ENCODE peak calls at places on chromosomes 13 and 19, in seven cellular contexts. A is pancreas, R is cardiac muscle cell, Q is tibial artery, K is body of pancreas, O is neuronal stem cell, U is heart right ventricle. L is an unnamed sample.

GRCh38 chr13:66887088-66887487 is 343.0 kb downstream of the PCDH9 start:
- DNase-seq in O (no peak), K (no peak), Q (no peak), A (no peak), U (no peak), R (peak), L (no peak)

GRCh38 chr19:7944177-7944761 is 803 bp upstream of the TIMM44 start:
- DNase-seq in R (peak), A (peak), O (peak), U (peak), K (peak), Q (peak), L (no peak)

GRCh38 chr13:25682221-25682620 is 310.4 kb downstream of the ATP8A2 start:
- DNase-seq in R (no peak), Q (no peak), K (no peak), U (no peak), A (no peak), O (no peak), L (no peak)

GRCh38 chr19:52778811-52779210 is 7.8 kb downstream of the ZNF600 start:
- DNase-seq in R (no peak), A (no peak), O (no peak), Q (no peak), K (no peak), U (no peak), L (no peak)

GRCh38 chr13:99067160-99067985 is 89.5 kb upstream of the DOCK9 start:
- DNase-seq in R (peak), K (no peak), Q (no peak), O (no peak), A (no peak), U (no peak), L (no peak)

GRCh38 chr13:77729502-77730221 is 32.2 kb downstream of the SLAIN1 start:
- DNase-seq in U (no peak), O (no peak), K (no peak), R (no peak), Q (no peak), A (no peak), L (no peak)

GRCh38 chr19:45250216-45250831 is 747 bp upstream of the MARK4 start:
- DNase-seq in Q (no peak), U (no peak), K (no peak), A (peak), O (no peak), R (no peak), L (no peak)

GRCh38 chr19:623974-624373 is 9.4 kb downstream of the POLRMT start:
- DNase-seq in O (no peak), A (no peak), Q (no peak), K (no peak), U (no peak), R (peak), L (no peak)

GRCh38 chr19:57559008-57559403 is 657 bp downstream of the ZNF550 start:
- DNase-seq in U (peak), R (peak), Q (no peak), O (no peak), K (no peak), A (peak), L (no peak)

GRCh38 chr13:23984541-23984940 is 87.2 kb upstream of the C1QTNF9B start:
- DNase-seq in A (peak), Q (no peak), O (no peak), R (peak), K (peak), U (no peak), L (no peak)

GRCh38 chr19:42132851-42133528 is 744 bp upstream of the POU2F2 start:
- DNase-seq in O (peak), Q (peak), A (peak), R (peak), K (peak), U (peak), L (no peak)

GRCh38 chr19:55459950-55460657 is 1.3 kb downstream of the ISOC2 start:
- DNase-seq in U (no peak), A (no peak), K (no peak), O (no peak), R (peak), Q (no peak), L (no peak)

GRCh38 chr13:49436890-49437289 is 7.0 kb downstream of the CAB39L start:
- DNase-seq in A (no peak), U (peak), K (peak), R (peak), O (no peak), Q (peak), L (no peak)

GRCh38 chr13:57631607-57632275 is at the start of gene PCDH17:
- DNase-seq in Q (peak), O (peak), K (peak), A (peak), U (peak), R (peak), L (no peak)

GRCh38 chr13:57627663-57628062 is 3.9 kb upstream of the PCDH17 start:
- DNase-seq in K (no peak), U (no peak), A (no peak), O (no peak), R (peak), Q (no peak), L (no peak)

GRCh38 chr13:57629391-57629804 is 2.1 kb upstream of the PCDH17 start:
- DNase-seq in Q (peak), R (peak), O (no peak), A (peak), U (peak), K (peak), L (no peak)

GRCh38 chr13:57630661-57631606 is 610 bp upstream of the PCDH17 start:
- DNase-seq in K (peak), O (no peak), Q (no peak), A (peak), R (peak), U (no peak), L (no peak)

DNA sequence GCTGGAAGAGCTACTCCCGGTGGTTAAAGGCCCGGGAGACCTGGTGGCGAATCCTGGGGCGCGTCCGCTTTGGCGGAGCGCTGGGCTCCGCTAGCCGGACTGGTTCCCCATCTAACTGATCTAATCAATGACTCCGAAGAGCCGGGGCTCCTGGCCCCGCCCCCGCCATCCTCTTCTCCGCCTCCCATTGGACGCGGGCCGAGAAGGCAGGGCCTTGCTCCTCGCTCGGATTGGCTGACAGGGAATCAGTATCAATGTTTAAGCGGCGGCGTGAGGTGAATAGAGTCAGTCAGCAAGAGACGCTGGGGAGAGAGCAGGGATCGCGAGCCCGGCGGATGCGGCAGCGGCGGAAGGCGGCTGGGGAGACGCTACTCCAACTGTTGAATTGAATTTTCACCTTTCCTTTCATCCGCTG is 1.7 kb upstream of the PCDH17 start:
- DNase-seq in A (peak), K (peak), U (peak), Q (peak), R (peak), O (peak), L (no peak)
- H3K4me3 ChIP-seq in A (peak), K (peak), U (peak), Q (peak), R (peak), O (peak), L (peak)

GRCh38 chr19:28731577-28731976 is 481.4 kb downstream of the UQCRFS1 start:
- DNase-seq in U (no peak), R (no peak), Q (no peak), O (no peak), K (no peak), A (no peak), L (no peak)

GRCh38 chr19:28726533-28726932 is 486.4 kb downstream of the UQCRFS1 start:
- DNase-seq in O (no peak), U (no peak), A (no peak), K (no peak), R (no peak), Q (no peak), L (no peak)

GRCh38 chr19:28731113-28731512 is 481.8 kb downstream of the UQCRFS1 start:
- DNase-seq in U (no peak), Q (no peak), O (no peak), K (no peak), A (no peak), R (no peak), L (no peak)

GRCh38 chr19:28727835-28728159 is 485.2 kb downstream of the UQCRFS1 start:
- DNase-seq in A (no peak), K (no peak), R (no peak), O (no peak), U (no peak), Q (no peak), L (no peak)

GRCh38 chr19:28727133-28727834 is 485.7 kb downstream of the UQCRFS1 start:
- DNase-seq in U (peak), A (peak), K (peak), O (peak), R (peak), Q (no peak), L (peak)
- H3K4me3 ChIP-seq in U (peak), A (no peak), K (no peak), O (no peak), R (peak), Q (no peak), L (peak)

GRCh38 chr13:91101436-91101835 is 246.1 kb upstream of the MIR17HG start:
- DNase-seq in A (no peak), U (no peak), O (no peak), R (no peak), Q (no peak), K (no peak), L (no peak)
- H3K4me3 ChIP-seq in A (no peak), U (no peak), O (no peak), R (no peak), Q (no peak), K (no peak), L (no peak)

GRCh38 chr13:110305544-110305943 is 1.4 kb downstream of the COL4A1 start:
- DNase-seq in K (no peak), O (no peak), R (no peak), U (no peak), A (no peak), Q (no peak), L (no peak)

GRCh38 chr13:110305949-110306339 is 1.0 kb downstream of the COL4A1 start:
- DNase-seq in O (no peak), K (no peak), A (no peak), U (no peak), Q (no peak), R (peak), L (no peak)

GRCh38 chr13:110303644-110304043 is 3.3 kb downstream of the COL4A1 start:
- DNase-seq in Q (no peak), A (no peak), U (no peak), K (no peak), O (no peak), R (no peak), L (no peak)

GRCh38 chr13:110304256-110304655 is 2.7 kb downstream of the COL4A1 start:
- DNase-seq in U (no peak), R (peak), A (no peak), Q (no peak), O (no peak), K (no peak), L (no peak)

GRCh38 chr13:110305001-110305400 is 2.0 kb downstream of the COL4A1 start:
- DNase-seq in R (no peak), K (no peak), A (no peak), Q (no peak), O (no peak), U (no peak), L (no peak)
- H3K4me3 ChIP-seq in R (no peak), K (no peak), A (no peak), Q (peak), O (no peak), U (peak), L (no peak)

GRCh38 chr19:14473073-14473790 is 1.9 kb downstream of the PTGER1 start:
- DNase-seq in U (no peak), O (no peak), K (no peak), R (peak), A (no peak), Q (no peak), L (no peak)
- H3K4me3 ChIP-seq in U (no peak), O (no peak), K (no peak), R (no peak), A (no peak), Q (peak), L (no peak)

GRCh38 chr13:39835253-39835652 is 179.8 kb downstream of the COG6 start:
- DNase-seq in U (no peak), A (no peak), O (peak), K (no peak), R (no peak), Q (no peak), L (no peak)
- H3K4me3 ChIP-seq in U (no peak), A (no peak), O (no peak), K (no peak), R (no peak), Q (no peak), L (no peak)

DNA sequence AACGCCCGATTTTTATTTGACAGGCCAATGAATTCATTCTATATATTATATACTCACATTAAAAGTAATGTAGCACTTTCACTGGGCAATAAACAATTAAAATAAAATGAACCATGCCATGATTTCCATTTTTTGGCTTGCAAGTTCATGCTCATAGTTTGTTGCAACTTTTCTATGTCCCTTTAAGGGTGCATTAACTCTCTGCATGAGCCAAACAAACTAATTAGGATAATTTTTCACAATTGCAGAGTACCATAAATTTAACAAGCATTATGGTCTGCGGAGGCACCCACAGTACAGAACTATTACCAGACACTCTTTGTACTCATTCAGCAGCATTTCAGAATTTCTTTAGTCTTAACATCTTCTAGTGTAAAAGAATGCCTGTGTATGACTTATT is 1.4 kb downstream of the LHFPL6 start:
- DNase-seq in A (no peak), U (no peak), Q (no peak), O (no peak), K (no peak), R (no peak), L (no peak)
- H3K4me3 ChIP-seq in A (no peak), U (peak), Q (peak), O (peak), K (no peak), R (peak), L (no peak)

GRCh38 chr19:17687857-17688784 is at the start of gene UNC13A:
- DNase-seq in O (peak), K (peak), Q (no peak), R (peak), U (peak), A (peak), L (no peak)
- H3K4me3 ChIP-seq in O (peak), K (no peak), Q (no peak), R (peak), U (no peak), A (no peak), L (peak)

GRCh38 chr19:18021121-18021755 is 13.3 kb downstream of the ARRDC2 start:
- DNase-seq in Q (peak), R (peak), U (peak), O (no peak), A (peak), K (peak), L (no peak)
- H3K4me3 ChIP-seq in Q (no peak), R (no peak), U (no peak), O (no peak), A (no peak), K (no peak), L (no peak)

L was measured in iPS DF 6.9.